ENCODE peak calls at places on chromosomes 4 and X, in ten cellular contexts. N, C, M, B, A, U, O, G, L and W are unnamed samples.

GRCh38 chr4:26217961-26218676 is 102.7 kb upstream of the RBPJ start:
- DNase-seq in O (no peak), M (no peak), L (peak; percentile 66), U (peak; percentile 23), G (no peak), B (no peak), A (no peak), C (no peak), N (no peak), W (no peak)

GRCh38 chrX:86133761-86134160 is 14.5 kb upstream of the DACH2 start:
- DNase-seq in N (no peak), M (no peak), L (no peak), C (no peak), B (no peak), G (no peak), A (peak; percentile 43), O (no peak), U (peak; percentile 17), W (no peak)

GRCh38 chr4:39699676-39700409 is 1.9 kb downstream of the UBE2K start:
- DNase-seq in O (no peak), G (no peak), C (no peak), U (no peak), A (peak; percentile 53), B (no peak), N (peak; percentile 61), M (peak; percentile 34), L (no peak), W (no peak)

GRCh38 chr4:143558823-143559756 is 45.6 kb downstream of the SMARCA5 start:
- DNase-seq in G (peak; percentile 70), U (peak; percentile 84), O (peak; percentile 88), B (peak; percentile 86), A (peak; percentile 66), L (peak; percentile 85), N (no peak), M (peak; percentile 86), C (peak; percentile 79), W (no peak)

GRCh38 chr4:88211473-88212252 is 53.2 kb upstream of the ABCG2 start:
- DNase-seq in B (no peak), M (peak; percentile 81), L (no peak), A (peak; percentile 59), C (peak; percentile 20), N (peak; percentile 48), O (no peak), U (peak; percentile 45), G (no peak), W (peak; percentile 15)

GRCh38 chr4:74056858-74057562 is 18.5 kb upstream of the CXCL3 start:
- DNase-seq in B (no peak), G (no peak), C (no peak), M (peak; percentile 87), U (no peak), O (no peak), A (peak; percentile 97), L (no peak), N (peak; percentile 79), W (no peak)

GRCh38 chrX:17563515-17563914 is 173.8 kb upstream of the SCML1 start:
- DNase-seq in N (peak; percentile 21), M (peak; percentile 47), L (no peak), U (no peak), B (no peak), C (no peak), G (no peak), O (no peak), A (no peak), W (no peak)

GRCh38 chr4:47551682-47552081 is 66.6 kb downstream of the ATP10D start:
- DNase-seq in B (no peak), N (peak; percentile 68), U (no peak), O (no peak), L (no peak), M (peak; percentile 43), C (no peak), G (no peak), A (no peak), W (no peak)

GRCh38 chr4:144582975-144583374 is 63.0 kb upstream of the HHIP start:
- DNase-seq in L (no peak), U (no peak), N (no peak), M (peak; percentile 82), C (no peak), A (no peak), O (no peak), G (no peak), B (no peak), W (no peak)

GRCh38 chr4:128879971-128880370 is 70.5 kb downstream of the JADE1 start:
- DNase-seq in O (no peak), G (no peak), L (no peak), A (no peak), B (no peak), C (no peak), U (no peak), N (no peak), M (no peak), W (no peak)

GRCh38 chrX:130083656-130084382 is 26.5 kb downstream of the ELF4 start:
- DNase-seq in C (no peak), N (no peak), L (peak; percentile 65), O (peak; percentile 54), A (no peak), B (no peak), U (no peak), G (no peak), M (no peak), W (no peak)

GRCh38 chrX:130081421-130082045 is 28.8 kb downstream of the ELF4 start:
- DNase-seq in M (no peak), O (no peak), U (no peak), L (no peak), A (no peak), N (no peak), B (no peak), G (no peak), C (no peak), W (no peak)

GRCh38 chrX:130083107-130083490 is 27.2 kb downstream of the ELF4 start:
- DNase-seq in B (peak; percentile 11), L (no peak), G (no peak), N (no peak), A (no peak), O (no peak), M (no peak), C (no peak), U (no peak), W (no peak)

GRCh38 chrX:130080791-130081367 is 29.4 kb downstream of the ELF4 start:
- DNase-seq in U (no peak), M (no peak), G (no peak), C (no peak), N (no peak), A (no peak), B (no peak), L (no peak), O (no peak), W (no peak)

DNA sequence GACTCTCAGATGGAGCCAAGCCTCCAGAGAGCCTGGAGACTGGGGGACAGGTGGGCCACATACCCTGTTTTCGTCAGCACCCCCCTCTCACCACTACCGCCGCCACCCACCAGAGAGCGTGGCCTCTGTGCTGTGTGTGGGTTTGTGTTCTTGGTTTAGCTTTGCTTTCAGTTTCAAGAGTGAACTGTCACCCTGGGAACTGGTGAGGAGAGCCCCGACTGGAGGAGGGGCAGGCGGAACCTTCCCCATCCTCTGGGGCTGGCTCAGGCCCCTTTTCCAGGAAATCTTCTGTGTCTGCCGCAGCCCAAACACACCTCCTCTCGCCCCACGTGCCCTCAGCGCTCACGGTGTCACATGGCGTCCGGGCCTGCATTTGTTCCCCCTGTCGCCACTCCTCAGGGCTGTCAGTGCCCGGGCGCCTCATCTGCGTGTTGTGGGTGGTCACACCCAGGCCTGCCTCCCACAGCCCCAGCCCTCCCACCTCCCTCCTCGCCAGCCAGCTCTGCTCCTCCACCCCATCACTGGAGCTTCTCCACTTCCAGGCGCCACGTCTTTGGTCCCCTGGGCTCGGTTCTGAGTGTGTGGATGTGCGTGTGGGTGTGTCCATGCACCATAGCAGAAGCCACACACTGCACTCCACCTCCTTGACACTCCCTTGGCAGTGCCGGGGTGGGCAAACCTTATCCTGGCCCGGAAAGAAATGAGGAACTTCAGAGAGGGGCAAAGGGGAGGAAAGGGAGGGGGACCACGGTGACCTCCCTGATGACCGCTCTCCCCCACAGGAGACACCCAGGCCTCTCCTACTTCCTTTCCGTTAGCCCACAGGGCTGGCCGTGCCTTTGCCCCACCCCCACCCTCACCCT is 27.8 kb downstream of the ELF4 start:
- DNase-seq in C (peak; percentile 39), B (no peak), G (no peak), U (no peak), L (peak; percentile 75), O (peak; percentile 56), N (no peak), A (no peak), M (no peak), W (no peak)
- TF ChIP-seq CTCF in C (no peak), B (no peak), G (no peak), U (no peak), L (peak; percentile 31), O (no peak), N (no peak), A (no peak), M (no peak), W (no peak)

GRCh38 chr4:8274772-8275241 is 5.3 kb downstream of the HTRA3 start:
- DNase-seq in L (peak; percentile 76), M (no peak), C (peak; percentile 74), U (peak; percentile 95), B (no peak), A (peak; percentile 94), G (peak; percentile 64), N (peak; percentile 92), O (peak; percentile 42), W (peak; percentile 92)
- TF ChIP-seq CTCF in L (peak; percentile 14), M (no peak), C (peak; percentile 26), U (peak; percentile 60), B (no peak), A (peak; percentile 56), G (no peak), N (peak; percentile 66), O (no peak), W (peak; percentile 61)

GRCh38 chrX:13008189-13008533 is 33.3 kb downstream of the TMSB4X start:
- DNase-seq in L (no peak), C (no peak), M (no peak), G (no peak), O (no peak), B (no peak), N (no peak), U (no peak), A (no peak), W (no peak)
- TF ChIP-seq CTCF in L (no peak), C (no peak), M (no peak), G (no peak), O (no peak), B (no peak), N (no peak), U (no peak), A (no peak), W (no peak)

GRCh38 chrX:83819304-83819703 is 41.6 kb upstream of the CYLC1 start:
- DNase-seq in A (no peak), U (no peak), N (no peak), L (no peak), G (no peak), C (no peak), O (no peak), M (no peak), B (peak; percentile 14), W (no peak)
- TF ChIP-seq CTCF in A (no peak), U (peak; percentile 22), N (no peak), L (no peak), G (no peak), C (no peak), O (no peak), M (no peak), B (no peak), W (no peak)

GRCh38 chrX:2819345-2820130 is 9.2 kb upstream of the GYG2 start:
- DNase-seq in M (peak; percentile 64), A (peak; percentile 21), B (no peak), U (peak; percentile 39), O (no peak), L (no peak), C (no peak), G (peak; percentile 21), N (peak; percentile 6), W (no peak)
- TF ChIP-seq CTCF in M (peak; percentile 70), A (peak; percentile 36), B (no peak), U (peak; percentile 71), O (peak; percentile 21), L (peak; percentile 45), C (peak; percentile 41), G (peak; percentile 33), N (peak; percentile 69), W (peak; percentile 27)